ENCODE peak calls at places on chromosome 15, in six cellular contexts. V is CD8-positive, alpha-beta T cell; G is WTC11; H is BJ; F is Panc1; Z is IMR-90. S is an unnamed sample.

GRCh38 chr15:66923438-66923881 is 141.9 kb upstream of the SMAD3 start:
- DNase-seq in Z (no peak), V (peak), G (peak), H (no peak), F (no peak), S (no peak)

GRCh38 chr15:57321973-57322601 is 54.2 kb upstream of the CGNL1 start:
- DNase-seq in F (no peak), H (no peak), V (no peak), G (no peak), Z (no peak), S (no peak)

GRCh38 chr15:65981837-65982696 is 112.8 kb downstream of the RAB11A start:
- DNase-seq in V (peak), Z (no peak), H (no peak), F (no peak), G (peak), S (no peak)

GRCh38 chr15:34952481-34952880 is 17.1 kb downstream of the AQR start:
- DNase-seq in V (no peak), H (no peak), Z (no peak), G (no peak), F (no peak), S (no peak)

GRCh38 chr15:70478251-70478990 is 284.9 kb downstream of the UACA start:
- DNase-seq in V (no peak), Z (no peak), F (no peak), H (no peak), G (no peak), S (no peak)

GRCh38 chr15:50675524-50676144 is 11.0 kb downstream of the TRPM7 start:
- DNase-seq in H (no peak), F (no peak), G (no peak), V (no peak), Z (peak), S (no peak)

GRCh38 chr15:57079907-57080750 is 161.7 kb downstream of the TCF12 start:
- DNase-seq in G (no peak), H (no peak), V (no peak), Z (no peak), F (no peak), S (no peak)

GRCh38 chr15:101111570-101112262 is 140.1 kb downstream of the CHSY1 start:
- DNase-seq in H (no peak), F (no peak), V (no peak), Z (no peak), G (no peak), S (no peak)

GRCh38 chr15:68668926-68669600 is 90.3 kb downstream of the CORO2B start:
- DNase-seq in F (no peak), G (no peak), Z (no peak), H (no peak), V (no peak), S (peak)

GRCh38 chr15:31361764-31362120 is 35.1 kb downstream of the KLF13 start:
- DNase-seq in H (no peak), G (no peak), F (no peak), Z (no peak), V (no peak), S (no peak)

GRCh38 chr15:80457896-80458295 is 53.7 kb downstream of the ARNT2 start:
- DNase-seq in Z (no peak), F (no peak), V (no peak), H (no peak), G (no peak), S (no peak)

GRCh38 chr15:84929795-84930371 is 45.4 kb downstream of the SLC28A1 start:
- DNase-seq in G (no peak), Z (peak), F (no peak), H (peak), V (no peak), S (no peak)

GRCh38 chr15:40092416-40093223 is 16.1 kb downstream of the BMF start:
- DNase-seq in V (no peak), F (no peak), Z (peak), G (no peak), H (peak), S (peak)

GRCh38 chr15:79881668-79882067 is 15.1 kb downstream of the MTHFS start:
- DNase-seq in H (no peak), F (no peak), G (no peak), V (no peak), Z (no peak), S (no peak)

DNA sequence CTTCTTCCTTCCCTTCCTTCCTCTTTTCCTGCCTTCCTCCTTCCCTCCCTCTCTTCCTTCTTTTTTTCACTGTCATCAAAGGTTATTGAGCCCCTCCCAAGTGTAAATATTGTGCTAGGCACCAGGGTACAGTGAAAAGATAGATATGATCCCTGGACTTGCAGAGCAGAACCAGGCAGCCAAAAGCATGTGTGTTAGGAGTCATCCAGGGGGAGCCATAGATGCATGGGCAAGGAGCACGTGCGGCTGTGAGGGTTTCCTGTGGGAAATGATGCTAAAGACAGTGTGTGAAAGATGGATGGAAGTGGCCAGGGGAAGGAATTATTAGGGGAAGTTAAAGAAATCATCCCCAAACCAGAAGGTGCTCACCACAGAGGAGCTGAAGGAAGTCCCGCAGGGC is 65.2 kb downstream of the NR2F2 start:
- DNase-seq in V (no peak), G (no peak), Z (no peak), H (no peak), F (no peak), S (no peak)
- TF ChIP-seq CTCF in V (no peak), G (no peak), Z (no peak), H (no peak), F (no peak), S (no peak)

GRCh38 chr15:55993804-55994539 is 560 bp upstream of the NEDD4 start:
- DNase-seq in Z (peak), V (no peak), H (no peak), F (no peak), G (peak), S (peak)
- TF ChIP-seq CTCF in Z (peak), V (no peak), H (peak), F (peak), G (no peak), S (no peak)

DNA sequence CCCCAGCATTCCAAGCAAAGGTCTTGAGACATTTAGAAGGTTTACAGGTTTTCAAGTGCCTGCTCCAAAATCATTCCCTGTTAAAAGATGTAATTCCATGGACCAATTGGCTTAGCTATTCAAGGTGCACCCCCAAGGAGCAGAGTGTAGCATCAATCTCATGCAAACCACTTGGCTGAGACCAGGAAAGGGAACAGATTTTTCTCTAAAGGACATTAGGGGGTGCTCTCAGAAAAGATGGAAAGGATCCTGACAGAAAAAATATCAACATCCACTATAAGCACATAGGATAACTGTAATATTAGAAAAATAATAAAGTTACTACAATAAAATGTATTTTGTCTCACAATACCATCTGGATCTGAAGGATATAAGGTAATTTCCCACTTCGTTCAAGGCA is 328.0 kb upstream of the CDIN1 start:
- DNase-seq in V (no peak), G (no peak), H (no peak), F (no peak), Z (no peak), S (no peak)
- TF ChIP-seq CTCF in V (no peak), G (no peak), H (peak), F (no peak), Z (no peak), S (no peak)

GRCh38 chr15:27082019-27082418 is 111.0 kb downstream of the GABRG3 start:
- DNase-seq in F (no peak), H (no peak), V (no peak), Z (no peak), G (no peak), S (no peak)

GRCh38 chr15:27074179-27074578 is 103.2 kb downstream of the GABRG3 start:
- DNase-seq in F (no peak), G (no peak), Z (no peak), H (no peak), V (no peak), S (no peak)

GRCh38 chr15:27082526-27082925 is 111.5 kb downstream of the GABRG3 start:
- DNase-seq in F (no peak), G (no peak), Z (no peak), V (no peak), H (no peak), S (no peak)

GRCh38 chr15:27077790-27078189 is 106.8 kb downstream of the GABRG3 start:
- DNase-seq in H (no peak), F (no peak), G (no peak), V (no peak), Z (no peak), S (no peak)
- TF ChIP-seq CTCF in H (no peak), F (no peak), G (no peak), V (no peak), Z (no peak), S (no peak)

GRCh38 chr15:94383706-94384105 is 152.3 kb downstream of the MCTP2 start:
- DNase-seq in F (no peak), Z (peak), H (no peak), V (no peak), G (no peak), S (no peak)

GRCh38 chr15:94387854-94388441 is 156.6 kb downstream of the MCTP2 start:
- DNase-seq in F (no peak), G (no peak), H (no peak), Z (no peak), V (no peak), S (no peak)

GRCh38 chr15:94385441-94385840 is 154.1 kb downstream of the MCTP2 start:
- DNase-seq in H (no peak), G (no peak), V (no peak), Z (no peak), F (no peak), S (no peak)

GRCh38 chr15:94383041-94383440 is 151.7 kb downstream of the MCTP2 start:
- DNase-seq in G (no peak), V (no peak), F (no peak), Z (no peak), H (no peak), S (no peak)

GRCh38 chr15:94387442-94387841 is 156.1 kb downstream of the MCTP2 start:
- DNase-seq in F (no peak), Z (no peak), H (no peak), V (no peak), G (no peak), S (no peak)
- TF ChIP-seq CTCF in F (no peak), Z (no peak), H (no peak), V (no peak), G (no peak), S (no peak)

S was measured in coronary artery.